ENCODE peak calls at places on chromosome 3, in seven cellular contexts. Q, W, T, U, N, J and B are unnamed samples.

GRCh38 chr3:181103605-181104004 is 114.1 kb upstream of the DNAJC19 start:
- DNase-seq in W (peak; percentile 41), U (no peak), T (no peak), Q (no peak), J (no peak), N (peak; percentile 16), B (peak; percentile 4)

GRCh38 chr3:169505577-169506155 is 157.8 kb downstream of the MECOM start:
- DNase-seq in J (no peak), T (no peak), U (no peak), N (peak; percentile 8), W (no peak), Q (no peak), B (no peak)

GRCh38 chr3:8563597-8563996 is 62.0 kb downstream of the LMCD1 start:
- DNase-seq in Q (no peak), U (no peak), T (no peak), J (no peak), W (no peak), N (no peak), B (no peak)

GRCh38 chr3:40841570-40842109 is 316.9 kb downstream of the ZNF621 start:
- DNase-seq in U (no peak), J (no peak), N (no peak), Q (no peak), T (no peak), W (no peak), B (no peak)

GRCh38 chr3:187858711-187859110 is 113.4 kb upstream of the BCL6 start:
- DNase-seq in W (no peak), Q (no peak), N (no peak), U (no peak), T (no peak), J (no peak), B (no peak)

GRCh38 chr3:16060945-16061344 is 113.5 kb upstream of the GALNT15 start:
- DNase-seq in Q (peak; percentile 95), J (peak; percentile 94), T (peak; percentile 93), W (no peak), U (no peak), N (peak; percentile 79), B (no peak)

GRCh38 chr3:191257286-191257685 is 58.2 kb downstream of the OSTN start:
- DNase-seq in Q (no peak), J (no peak), U (no peak), T (no peak), W (no peak), N (no peak), B (no peak)

GRCh38 chr3:188697127-188697526 is 474.6 kb upstream of the TPRG1 start:
- DNase-seq in T (no peak), U (no peak), J (no peak), Q (no peak), N (no peak), W (peak; percentile 72), B (peak; percentile 5)

GRCh38 chr3:124653788-124654469 is 76.3 kb upstream of the UMPS start:
- DNase-seq in Q (no peak), W (no peak), N (no peak), T (no peak), J (no peak), U (no peak), B (no peak)

GRCh38 chr3:74009961-74010859 is 385.5 kb upstream of the PDZRN3 start:
- DNase-seq in U (no peak), N (no peak), J (no peak), T (no peak), Q (no peak), W (peak; percentile 2), B (no peak)

GRCh38 chr3:82202254-82202653 is 440.8 kb upstream of the GBE1 start:
- DNase-seq in J (no peak), N (no peak), U (no peak), Q (no peak), T (no peak), W (no peak), B (no peak)

DNA sequence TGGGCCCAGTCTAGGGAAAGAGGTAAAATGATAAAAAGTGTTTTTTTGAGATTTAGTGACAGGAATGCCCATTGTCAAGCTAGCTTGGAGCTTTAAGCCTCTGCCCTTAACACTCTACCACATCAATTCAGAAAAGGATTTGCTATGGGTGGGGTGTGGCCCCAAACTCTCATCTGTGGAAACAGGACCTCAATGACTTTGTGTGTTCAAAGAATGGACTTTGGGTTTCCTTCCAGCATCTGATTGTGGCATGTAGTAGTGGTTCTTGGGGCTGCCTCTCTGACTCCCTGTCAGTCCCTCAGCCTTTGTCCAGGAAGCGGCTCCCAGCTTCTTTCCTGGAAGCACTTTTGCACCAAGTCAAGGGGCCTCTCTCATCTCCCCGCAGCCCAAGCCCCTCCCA is 56.1 kb downstream of the CCNL1 start:
- DNase-seq in U (no peak), T (no peak), N (no peak), W (no peak), Q (no peak), J (no peak), B (no peak)
- H3K4me3 ChIP-seq in U (no peak overlapping the region), T (no peak overlapping the region), N (no peak overlapping the region), W (no peak overlapping the region), Q (no peak overlapping the region), J (no peak overlapping the region), B (no peak overlapping the region)

GRCh38 chr3:48472673-48472922 is 26.1 kb downstream of the ATRIP start:
- DNase-seq in T (no peak), J (no peak), U (no peak), N (no peak), Q (no peak), W (no peak), B (no peak)

GRCh38 chr3:48474619-48475018 is 28.1 kb downstream of the ATRIP start:
- DNase-seq in N (no peak), T (no peak), W (no peak), J (no peak), U (no peak), Q (no peak), B (no peak)

GRCh38 chr3:48475188-48475587 is 28.7 kb downstream of the ATRIP start:
- DNase-seq in U (no peak), W (no peak), N (no peak), J (no peak), T (no peak), Q (no peak), B (no peak)

GRCh38 chr3:48472923-48473616 is 26.5 kb downstream of the ATRIP start:
- DNase-seq in U (peak; percentile 93), W (peak; percentile 98), J (peak; percentile 86), N (peak; percentile 92), Q (peak; percentile 91), T (peak; percentile 87), B (peak; percentile 93)

GRCh38 chr3:48473617-48473952 is 27.0 kb downstream of the ATRIP start:
- DNase-seq in T (no peak), J (no peak), N (no peak), U (no peak), Q (no peak), W (no peak), B (no peak)
- H3K4me3 ChIP-seq in T (no peak overlapping the region), J (no peak overlapping the region), N (peak overlapping the region; percentile 76), U (no peak overlapping the region), Q (no peak overlapping the region), W (no peak overlapping the region), B (no peak overlapping the region)

DNA sequence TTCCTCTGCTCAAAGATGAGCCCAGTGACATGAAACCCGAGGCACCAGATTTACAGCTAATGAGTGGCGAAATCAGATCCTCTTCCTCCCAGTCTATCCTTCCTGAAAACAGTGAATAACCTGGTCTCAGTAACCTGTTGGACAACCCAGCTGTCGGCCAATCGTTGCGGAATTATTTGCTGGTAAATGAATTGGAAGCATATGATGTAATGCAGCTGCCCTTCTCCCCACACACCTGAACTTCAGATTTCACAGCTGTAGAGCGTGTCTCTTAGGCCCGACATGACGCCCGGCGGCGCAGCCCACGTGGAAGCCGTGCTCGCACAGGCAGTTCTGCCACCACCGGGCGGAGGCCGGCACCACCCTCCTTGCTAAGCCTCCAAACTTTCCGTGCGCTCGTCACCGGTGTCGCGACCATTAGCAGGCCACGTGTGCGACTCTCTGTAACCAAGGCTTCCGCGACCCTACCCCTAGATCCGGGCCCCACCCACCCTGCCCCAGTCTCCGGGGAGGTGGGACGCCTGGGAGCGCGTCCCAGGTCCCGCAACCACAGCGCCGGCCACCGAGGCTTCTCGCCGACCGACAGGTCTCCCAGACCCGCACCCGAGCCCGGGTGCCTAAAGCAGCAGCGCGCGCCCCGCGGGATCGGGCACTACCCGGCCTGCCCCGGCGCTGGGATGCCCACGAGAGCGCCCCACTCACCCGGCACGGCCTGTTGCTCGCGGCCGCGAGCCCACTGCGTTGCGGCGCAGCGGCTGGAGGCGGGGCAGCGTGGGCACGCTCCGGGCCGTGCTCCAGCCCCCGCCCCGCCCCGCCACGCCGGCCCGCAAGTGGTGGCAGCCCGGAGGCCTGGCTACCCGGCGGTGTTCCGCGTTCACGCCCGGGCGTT is at the start of gene RIOX2:
- DNase-seq in N (peak; percentile 79), J (peak; percentile 67), T (peak; percentile 67), Q (peak; percentile 62), W (peak; percentile 89), U (peak; percentile 85), B (peak; percentile 54)
- H3K4me3 ChIP-seq in N (peak within 1 kb of the TSS; percentile 64), J (peak within 1 kb of the TSS; percentile 59), T (peak within 1 kb of the TSS; percentile 68), Q (peak within 1 kb of the TSS; percentile 82), W (peak within 1 kb of the TSS; percentile 92), U (peak within 1 kb of the TSS; percentile 53), B (peak within 1 kb of the TSS; percentile 89)

GRCh38 chr3:50365842-50366220 is 6.5 kb upstream of the TMEM115 start:
- DNase-seq in U (no peak), T (no peak), J (no peak), W (no peak), N (no peak), Q (no peak), B (no peak)
- H3K4me3 ChIP-seq in U (peak overlapping the region; percentile 47), T (no peak overlapping the region), J (no peak overlapping the region), W (no peak overlapping the region), N (no peak overlapping the region), Q (no peak overlapping the region), B (peak overlapping the region; percentile 50)

DNA sequence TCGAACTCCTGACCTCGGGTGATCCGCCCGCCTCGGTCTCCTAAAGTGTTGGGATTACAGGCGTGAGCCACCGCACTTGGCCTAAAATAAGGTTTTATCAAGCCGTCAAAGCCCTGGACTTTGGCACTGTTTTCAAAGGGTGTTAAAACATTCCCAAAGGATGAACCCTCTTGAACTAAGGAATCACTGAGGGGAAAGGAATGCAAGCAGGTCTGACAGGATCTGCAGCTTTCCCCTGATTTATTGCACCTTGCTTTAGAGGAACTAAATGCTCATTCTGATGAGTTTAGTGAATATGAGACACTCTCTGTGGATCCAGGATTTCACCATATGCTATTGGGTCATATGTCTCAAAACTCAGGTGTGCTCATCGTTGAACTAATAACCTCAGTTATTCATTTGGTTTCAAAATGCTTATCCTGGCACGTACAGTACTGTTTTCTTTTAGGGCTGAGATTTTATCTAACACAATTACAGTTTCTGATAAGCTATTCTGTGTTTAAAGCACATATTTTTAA is 63.0 kb upstream of the TSC22D2 start:
- DNase-seq in U (peak; percentile 33), T (peak; percentile 65), N (peak; percentile 90), Q (no peak), W (no peak), J (no peak), B (no peak)
- H3K4me3 ChIP-seq in U (no peak overlapping the region), T (no peak overlapping the region), N (no peak overlapping the region), Q (no peak overlapping the region), W (no peak overlapping the region), J (no peak overlapping the region), B (no peak overlapping the region)

DNA sequence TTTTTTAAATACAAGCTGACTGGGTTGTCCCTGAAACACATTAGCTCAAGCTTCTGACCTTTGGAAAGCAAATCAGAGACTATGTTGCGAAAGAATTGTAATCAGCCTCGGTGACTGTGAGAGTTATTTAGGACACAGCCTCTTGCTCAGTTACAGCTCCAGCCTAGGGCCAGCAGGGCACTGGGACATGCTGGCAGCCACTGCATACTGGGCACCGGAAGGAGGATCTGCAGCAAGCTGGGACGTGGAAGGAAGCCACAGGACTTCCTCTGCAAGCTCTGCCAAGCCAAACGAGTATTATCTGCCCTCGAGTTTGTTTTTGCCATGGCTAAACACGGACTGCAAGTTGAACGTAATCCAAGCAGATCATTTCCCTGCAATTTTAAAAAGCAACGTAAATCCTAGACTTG is 24.4 kb upstream of the COPG1 start:
- DNase-seq in W (no peak), Q (peak; percentile 69), N (peak; percentile 86), T (peak; percentile 82), U (peak; percentile 89), J (peak; percentile 83), B (no peak)
- H3K4me3 ChIP-seq in W (no peak overlapping the region), Q (peak overlapping the region; percentile 2), N (peak overlapping the region; percentile 12), T (peak overlapping the region; percentile 33), U (no peak overlapping the region), J (peak overlapping the region; percentile 1), B (no peak overlapping the region)